ENCODE peak calls at places on chromosomes 1 and 21, in seven cellular contexts. E is heart right ventricle, O is left lung, I is gastrocnemius medialis, U is IMR-90, S is aorta, G is psoas muscle. T is an unnamed sample. For H3K27me3, the result is how much of the 10 kb centered on the place peaks cover.

GRCh38 chr21:46022551-46023107 is 41.1 kb downstream of the COL6A1 start:
- ATAC-seq in E (peak), O (no peak), I (peak), U (no peak), S (peak), G (no peak), T (peak)

GRCh38 chr1:57252597-57253306 is 171.1 kb downstream of the DAB1 start:
- ATAC-seq in E (peak), O (no peak), I (no peak), U (no peak), S (no peak), G (no peak), T (no peak)

GRCh38 chr1:244065063-244065788 is 14.1 kb downstream of the ZBTB18 start:
- ATAC-seq in E (no peak), O (no peak), I (no peak), U (no peak), S (no peak), G (no peak), T (no peak)

GRCh38 chr1:77081834-77082233 is 137.4 kb downstream of the PIGK start:
- ATAC-seq in E (peak), O (no peak), I (no peak), U (no peak), S (no peak), G (no peak), T (no peak)

GRCh38 chr1:149965440-149965839 is 28.8 kb upstream of the MTMR11 start:
- ATAC-seq in E (no peak), O (no peak), I (no peak), U (no peak), S (no peak), G (no peak), T (no peak)

GRCh38 chr1:109282497-109282951 is 421 bp downstream of the PSRC1 start:
- ATAC-seq in E (no peak), O (peak), I (no peak), U (peak), S (no peak), G (no peak), T (no peak)

GRCh38 chr1:3250624-3251023 is 181.6 kb downstream of the PRDM16 start:
- ATAC-seq in E (no peak), O (no peak), I (no peak), U (no peak), S (no peak), G (no peak), T (no peak)

GRCh38 chr1:11207898-11208611 is 18.9 kb downstream of the ANGPTL7 start:
- ATAC-seq in E (no peak), O (no peak), I (peak), U (no peak), S (no peak), G (no peak), T (peak)

GRCh38 chr1:203519896-203520295 is 25.9 kb downstream of the OPTC start:
- ATAC-seq in E (no peak), O (no peak), I (no peak), U (no peak), S (no peak), G (no peak), T (no peak)

GRCh38 chr1:203519053-203519770 is 25.3 kb downstream of the OPTC start:
- ATAC-seq in E (no peak), O (peak), I (no peak), U (no peak), S (no peak), G (no peak), T (no peak)

GRCh38 chr1:203517426-203517974 is 23.5 kb downstream of the OPTC start:
- ATAC-seq in E (no peak), O (no peak), I (no peak), U (no peak), S (no peak), G (no peak), T (no peak)

GRCh38 chr1:203518541-203518940 is 24.6 kb downstream of the OPTC start:
- ATAC-seq in E (no peak), O (no peak), I (no peak), U (no peak), S (no peak), G (no peak), T (no peak)

DNA sequence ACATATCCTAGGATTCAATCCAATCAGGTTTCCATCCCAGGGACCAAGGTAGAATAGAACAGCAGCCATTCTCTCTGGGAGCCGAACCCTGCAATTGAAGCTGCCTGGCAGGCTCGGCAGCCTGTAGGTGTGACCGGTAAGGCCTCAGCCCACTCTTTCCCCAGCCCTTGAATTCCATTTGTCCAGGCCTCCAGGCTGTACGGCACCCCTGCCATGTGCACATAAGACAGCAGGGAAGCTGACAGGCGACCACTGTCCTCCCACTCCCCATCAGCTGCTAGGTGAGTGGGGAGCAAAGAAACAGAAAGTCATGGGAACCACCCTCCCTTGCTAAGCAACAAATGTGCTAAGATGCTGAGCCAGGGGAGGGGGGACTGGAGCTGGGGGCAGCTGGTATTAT is 23.0 kb downstream of the OPTC start:
- ATAC-seq in E (no peak), O (no peak), I (no peak), U (no peak), S (no peak), G (no peak), T (no peak)
- H3K27me3 ChIP-seq in E (under half), O (under half), I (under half), U (under half), S (under half), G (under half), T (under half)

DNA sequence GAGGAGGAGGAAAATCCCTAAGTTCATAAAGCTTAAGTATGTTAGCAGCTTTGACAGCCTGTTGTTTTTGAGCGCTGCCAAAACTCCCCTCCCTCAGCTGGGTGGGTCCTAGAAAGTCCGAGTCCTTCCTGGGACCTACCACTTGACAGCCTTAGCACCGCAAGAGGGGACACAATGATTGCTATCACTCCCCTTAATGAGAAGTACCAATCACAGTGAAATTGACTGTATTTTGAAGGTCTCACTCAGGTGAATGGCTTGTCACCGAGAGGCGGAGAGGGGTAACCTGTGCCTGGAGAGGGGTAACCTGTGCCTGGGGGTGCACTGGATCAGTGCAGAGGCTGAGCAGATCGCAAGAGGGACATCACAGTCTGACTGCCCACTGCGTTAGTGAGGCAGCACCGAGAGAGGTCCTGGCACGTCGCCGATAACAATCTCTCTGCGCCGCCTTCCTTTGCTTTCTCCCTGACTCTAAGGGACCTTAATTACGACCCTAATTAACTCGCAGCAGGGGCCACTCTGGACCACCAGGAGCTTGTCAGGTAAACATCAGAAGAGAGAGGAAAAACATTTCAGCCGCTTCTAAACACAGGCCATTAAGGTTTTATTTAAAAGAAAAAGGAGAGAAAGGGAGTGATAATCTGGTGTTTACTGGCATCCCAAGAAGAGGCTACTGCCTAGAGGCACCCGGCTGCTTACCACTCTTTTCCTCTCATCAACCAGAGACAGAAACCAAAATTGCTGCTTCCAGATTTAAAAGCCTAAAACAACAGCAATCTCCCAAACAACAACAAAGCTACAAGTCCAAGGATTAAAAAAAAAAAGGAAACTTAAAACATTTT is 25.7 kb upstream of the KCNK1 start:
- ATAC-seq in E (no peak), O (no peak), I (no peak), U (no peak), S (no peak), G (no peak), T (no peak)
- H3K27me3 ChIP-seq in E (under half), O (under half), I (under half), U (under half), S (under half), G (under half), T (under half)

GRCh38 chr1:1598720-1599029 is 1.3 kb downstream of the FNDC10 start:
- ATAC-seq in E (no peak), O (no peak), I (no peak), U (no peak), S (no peak), G (no peak), T (no peak)
- H3K27me3 ChIP-seq in E (half or more), O (half or more), I (under half), U (under half), S (under half), G (under half), T (half or more)

GRCh38 chr1:33670567-33670966 is 193.3 kb upstream of the HMGB4 start:
- ATAC-seq in E (peak), O (no peak), I (no peak), U (no peak), S (no peak), G (no peak), T (no peak)
- H3K27me3 ChIP-seq in E (under half), O (under half), I (under half), U (under half), S (under half), G (under half), T (under half)

DNA sequence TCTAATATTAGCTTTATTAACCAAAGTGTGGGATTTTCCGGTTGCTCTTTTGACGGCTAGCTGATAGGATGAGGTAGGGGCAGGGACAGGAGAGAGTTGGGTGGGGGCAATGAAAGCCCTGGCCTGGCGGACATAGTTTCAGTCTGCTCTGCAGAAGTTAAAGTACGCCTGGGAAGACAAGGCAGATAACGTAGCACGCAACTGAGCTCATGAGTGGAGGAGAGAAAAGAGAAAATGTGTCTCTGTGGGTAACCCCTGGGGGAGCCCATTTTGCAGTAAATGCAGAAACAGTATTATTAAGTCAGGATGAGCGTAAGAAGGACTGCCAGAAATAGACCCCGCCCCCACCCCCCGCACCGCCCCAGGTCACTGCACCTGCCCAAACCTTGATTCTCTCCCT is 51.7 kb upstream of the TARBP1 start:
- ATAC-seq in E (no peak), O (no peak), I (no peak), U (no peak), S (no peak), G (no peak), T (no peak)
- H3K27me3 ChIP-seq in E (under half), O (under half), I (under half), U (under half), S (under half), G (under half), T (under half)

DNA sequence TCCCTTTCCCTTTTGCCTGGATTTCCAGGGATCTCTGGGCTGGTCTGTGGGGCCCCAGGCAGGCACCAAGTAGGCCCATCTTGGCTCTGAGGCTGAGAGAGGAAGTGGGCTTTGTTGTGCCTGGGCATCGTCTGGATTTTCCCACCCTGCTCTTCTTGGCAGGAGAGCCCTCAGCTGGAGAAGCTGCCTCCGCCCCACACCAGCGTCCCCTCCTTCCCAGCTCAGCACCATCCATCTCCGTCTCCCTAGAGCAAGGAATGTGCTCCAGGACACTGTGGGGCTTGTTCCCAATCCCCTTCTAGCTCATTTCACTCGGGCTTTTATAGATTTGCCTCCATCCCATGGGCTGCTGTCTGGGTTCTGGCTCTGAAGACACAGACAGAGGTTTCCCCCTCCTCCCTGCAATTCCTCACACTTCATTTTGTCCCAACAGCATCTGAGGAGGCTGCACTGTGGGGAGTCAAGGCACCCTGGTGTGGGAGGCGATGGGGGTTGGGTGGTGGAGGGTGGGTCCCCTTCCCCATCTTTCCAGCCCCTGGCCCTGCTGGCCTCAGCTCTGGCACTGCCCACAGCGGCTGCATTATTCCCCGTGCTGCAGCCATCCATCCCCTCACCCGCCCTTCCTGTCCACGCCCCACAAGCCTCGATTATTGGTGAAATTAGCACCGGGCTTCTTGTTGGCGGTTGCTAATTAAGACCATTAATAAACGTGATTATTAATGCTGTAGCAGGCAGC is 21.6 kb downstream of the RHBG start:
- ATAC-seq in E (no peak), O (no peak), I (no peak), U (no peak), S (no peak), G (no peak), T (no peak)
- H3K27me3 ChIP-seq in E (half or more), O (half or more), I (under half), U (half or more), S (under half), G (under half), T (half or more)

GRCh38 chr1:1204998-1205768 is 1.2 kb downstream of the TNFRSF18 start:
- ATAC-seq in E (no peak), O (no peak), I (no peak), U (no peak), S (no peak), G (no peak), T (no peak)
- H3K27me3 ChIP-seq in E (half or more), O (half or more), I (under half), U (under half), S (under half), G (under half), T (half or more)

DNA sequence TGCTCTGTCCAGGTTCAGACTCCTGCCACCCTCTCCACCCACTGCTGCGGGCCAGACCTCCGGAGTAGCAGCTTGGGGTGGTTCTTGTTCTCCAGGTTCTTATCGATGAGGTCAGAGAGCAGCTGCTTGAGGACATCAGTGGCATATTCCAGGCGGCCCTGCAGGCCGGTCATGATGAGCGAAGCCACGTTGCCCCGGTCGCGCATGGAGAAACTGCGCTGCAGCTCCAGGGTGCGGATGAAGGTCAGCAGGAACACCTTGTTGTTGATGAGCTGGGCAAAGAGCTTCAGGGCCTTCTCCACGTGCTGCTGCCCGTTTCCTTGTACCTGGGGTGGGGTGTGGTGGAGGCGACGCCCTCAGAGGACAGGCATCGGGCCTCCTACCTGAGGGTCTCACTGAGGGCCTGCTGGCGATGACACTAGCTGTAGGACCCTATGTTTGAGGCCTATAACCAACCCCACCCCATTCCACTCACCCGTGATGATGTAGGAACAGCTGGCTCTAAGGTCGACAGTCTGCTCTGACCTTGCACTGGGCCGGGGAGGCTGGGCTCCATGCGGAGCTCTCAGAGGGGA is 131.2 kb upstream of the CD34 start:
- ATAC-seq in E (no peak), O (no peak), I (no peak), U (no peak), S (no peak), G (no peak), T (no peak)
- H3K27me3 ChIP-seq in E (under half), O (under half), I (under half), U (under half), S (under half), G (under half), T (under half)

T was measured in gastroesophageal sphincter.